ENCODE peak calls at places on chromosome 11, in five cellular contexts. Q, B, I, W and O are unnamed samples.

GRCh38 chr11:8207080-8208000 is 38.5 kb upstream of the RIC3 start:
- DNase-seq in Q (no peak), W (no peak), B (no peak), I (no peak), O (no peak)

GRCh38 chr11:69635804-69636511 is 5.0 kb upstream of the CCND1 start:
- DNase-seq in Q (no peak), W (no peak), I (no peak), B (no peak), O (no peak)

GRCh38 chr11:12259956-12260355 is 117.4 kb upstream of the PARVA start:
- DNase-seq in W (no peak), B (no peak), I (no peak), Q (no peak), O (no peak)

GRCh38 chr11:69537126-69537525 is 55.7 kb downstream of the LINC01488 start:
- DNase-seq in I (no peak), W (no peak), B (no peak), Q (no peak), O (no peak)

GRCh38 chr11:120060512-120060911 is 77.4 kb downstream of the TRIM29 start:
- DNase-seq in W (no peak), I (no peak), Q (no peak), B (no peak), O (no peak)

GRCh38 chr11:44243633-44244343 is 66.2 kb downstream of the ALX4 start:
- DNase-seq in Q (peak), W (peak), B (peak), I (no peak), O (peak)

GRCh38 chr11:13368041-13368446 is 90.5 kb downstream of the BMAL1 start:
- DNase-seq in W (no peak), I (no peak), Q (no peak), B (peak), O (no peak)

GRCh38 chr11:111944139-111944538 is 7.0 kb downstream of the DIXDC1 start:
- DNase-seq in B (peak), W (no peak), I (no peak), Q (peak), O (peak)

GRCh38 chr11:108886608-108887007 is 221.7 kb downstream of the DDX10 start:
- DNase-seq in Q (peak), B (no peak), I (no peak), W (no peak), O (no peak)

GRCh38 chr11:75118577-75118976 is 21.9 kb upstream of the OR2AT4 start:
- DNase-seq in W (no peak), B (no peak), Q (no peak), I (no peak), O (no peak)
- TF ChIP-seq REST in W (no peak), B (no peak), Q (no peak), I (no peak), O (no peak)

DNA sequence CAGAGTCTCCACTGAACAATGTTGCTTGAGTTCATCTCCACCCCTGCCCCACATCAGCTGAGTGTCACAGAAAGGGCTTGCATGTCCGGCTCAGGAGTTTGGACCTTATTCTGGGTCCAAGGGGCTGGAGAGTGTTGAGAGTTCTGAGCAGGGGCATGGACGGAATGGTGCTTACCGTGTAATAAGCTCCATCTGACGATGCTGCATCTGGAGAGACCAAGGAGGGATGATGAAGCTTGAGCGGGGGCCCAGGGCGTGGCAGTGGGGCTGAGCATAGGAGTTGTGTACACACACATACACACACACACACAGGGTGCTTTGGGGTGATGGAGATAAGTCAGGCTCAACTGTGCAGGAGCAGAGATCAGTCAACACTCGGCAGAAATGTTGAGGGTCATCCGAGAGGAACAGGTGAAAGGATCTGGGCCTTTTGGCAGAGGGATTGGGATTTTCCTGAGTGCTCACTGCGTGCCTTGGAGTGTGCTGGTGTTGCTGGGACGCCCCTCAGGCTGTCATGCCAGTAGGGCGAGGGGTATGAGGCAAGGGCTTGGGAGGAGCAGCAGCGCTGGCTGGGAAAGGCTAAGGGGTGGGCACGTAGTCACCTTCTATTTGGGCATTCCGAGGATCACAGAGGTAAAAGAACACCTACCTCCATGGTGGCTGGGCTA is 2.3 kb downstream of the USP35 start:
- DNase-seq in Q (no peak), I (no peak), W (peak), B (peak), O (no peak)
- TF ChIP-seq JUNB in Q (no peak), I (no peak), W (no peak), B (no peak), O (no peak)

DNA sequence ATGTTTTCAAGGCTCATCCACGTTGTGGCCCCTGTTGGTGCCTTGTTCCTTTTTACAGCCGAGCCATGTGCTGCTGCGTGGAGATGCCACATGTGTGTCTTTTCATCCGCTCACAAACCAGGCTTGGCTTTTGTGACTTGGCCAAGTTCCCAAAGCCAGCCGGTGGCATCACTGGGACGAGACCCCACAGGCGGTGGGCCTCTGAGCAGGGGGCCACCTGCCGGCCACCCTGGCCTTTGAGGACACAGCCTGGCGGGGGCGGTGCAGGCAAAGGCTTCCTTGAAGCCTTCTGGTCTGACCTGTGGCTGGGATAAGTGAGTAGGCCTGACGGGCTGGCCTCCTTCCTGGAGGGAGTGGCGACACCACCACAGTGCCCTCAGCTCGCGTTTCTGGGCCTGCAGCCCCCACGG is 10.6 kb downstream of the GRK2 start:
- DNase-seq in I (no peak), W (peak), Q (no peak), B (no peak), O (peak)
- TF ChIP-seq REST in I (no peak), W (no peak), Q (no peak), B (no peak), O (no peak)

GRCh38 chr11:57310630-57311086 is 14.1 kb downstream of the TNKS1BP1 start:
- DNase-seq in I (no peak), Q (no peak), B (peak), W (no peak), O (no peak)
- TF ChIP-seq JUNB in I (no peak), Q (no peak), B (no peak), W (no peak), O (no peak)

GRCh38 chr11:128367573-128367972 is 219.8 kb downstream of the ETS1 start:
- DNase-seq in W (no peak), I (peak), B (no peak), Q (no peak), O (no peak)
- TF ChIP-seq REST in W (no peak), I (no peak), B (no peak), Q (no peak), O (no peak)

GRCh38 chr11:68383976-68384501 is 71.6 kb downstream of the LRP5 start:
- DNase-seq in B (peak), I (no peak), Q (peak), W (peak), O (peak)
- TF ChIP-seq JUNB in B (no peak), I (no peak), Q (no peak), W (no peak), O (no peak)

DNA sequence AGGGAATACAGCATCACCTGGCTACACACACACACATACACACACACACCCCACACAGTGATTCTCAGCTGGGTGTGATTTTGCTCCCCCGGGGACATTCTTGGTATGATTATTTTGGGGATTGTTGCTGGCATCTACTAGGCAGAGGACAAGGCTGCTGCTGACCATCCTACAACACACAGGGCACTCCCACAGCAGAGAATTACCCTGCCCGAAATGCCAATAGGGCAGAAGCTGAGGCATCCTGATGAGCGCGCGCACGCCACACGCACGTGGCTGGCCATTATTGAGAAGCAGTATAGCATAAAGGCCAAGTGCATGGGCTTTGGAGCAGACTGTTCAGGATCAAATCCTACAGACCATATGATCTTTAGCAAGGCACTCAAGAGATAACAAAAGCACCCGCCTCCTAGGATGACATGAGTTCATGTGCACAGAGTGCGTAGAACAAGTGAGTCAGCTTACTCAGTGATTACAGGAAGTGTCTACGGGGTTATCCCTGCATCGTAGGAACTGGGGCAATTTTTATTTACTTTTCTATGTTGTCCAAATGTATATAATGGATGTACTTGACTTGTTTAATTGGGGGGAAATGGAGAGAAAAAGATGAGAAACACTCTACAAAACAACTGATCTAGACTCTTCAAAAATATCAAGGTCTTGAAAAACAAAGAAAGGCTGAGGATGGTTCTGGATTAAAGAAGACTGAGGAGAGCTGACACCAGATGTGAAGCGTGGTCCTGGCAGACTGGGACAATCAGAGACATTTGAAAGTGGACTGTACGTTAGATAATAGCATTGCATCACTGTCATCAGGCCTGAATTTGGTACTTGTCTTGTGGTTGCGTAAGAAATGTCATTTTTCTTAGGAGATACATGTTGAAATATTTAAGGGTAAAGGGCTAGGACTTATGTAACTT is 7.2 kb upstream of the EHD1 start:
- DNase-seq in B (peak), Q (peak), W (peak), I (no peak), O (no peak)
- TF ChIP-seq REST in B (no peak), Q (no peak), W (no peak), I (no peak), O (no peak)

DNA sequence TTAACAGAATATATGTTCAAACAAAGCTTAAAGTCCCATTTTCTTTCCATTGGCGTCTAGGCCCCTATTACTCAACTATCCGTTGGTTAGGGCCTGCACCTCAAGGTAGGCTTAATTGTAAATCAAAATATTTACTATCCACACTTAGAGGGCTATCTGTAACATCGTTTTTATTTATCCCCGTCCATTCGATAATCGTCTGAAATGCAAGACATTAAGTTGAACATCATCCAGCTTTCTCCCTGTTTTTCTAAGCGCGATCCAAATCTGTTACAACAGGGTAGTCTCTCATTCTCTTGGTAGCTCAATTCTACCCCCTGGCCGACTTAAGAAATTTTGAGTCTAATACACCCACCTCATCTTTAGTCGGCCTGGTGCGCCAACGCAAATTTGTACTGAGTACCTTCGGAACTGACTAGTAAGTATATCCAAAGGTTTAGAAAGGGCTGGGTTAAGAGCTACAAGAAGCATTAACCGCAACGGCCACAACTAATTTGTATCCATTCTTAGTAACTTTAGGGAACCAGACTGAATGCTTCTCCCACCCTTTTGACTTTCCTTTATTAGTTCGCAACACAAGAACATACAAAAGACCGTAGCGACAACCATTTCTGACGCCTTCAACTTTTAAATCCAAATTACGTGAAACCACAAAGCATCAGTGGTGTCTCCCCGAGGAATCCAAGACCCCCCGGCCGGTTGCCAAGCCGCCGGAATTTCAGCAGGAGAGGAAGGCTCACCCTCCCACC is 1.1 kb upstream of the ZNF143 start:
- DNase-seq in I (no peak), B (peak), W (peak), Q (peak), O (peak)
- TF ChIP-seq JUNB in I (no peak), B (no peak), W (no peak), Q (no peak), O (no peak)

DNA sequence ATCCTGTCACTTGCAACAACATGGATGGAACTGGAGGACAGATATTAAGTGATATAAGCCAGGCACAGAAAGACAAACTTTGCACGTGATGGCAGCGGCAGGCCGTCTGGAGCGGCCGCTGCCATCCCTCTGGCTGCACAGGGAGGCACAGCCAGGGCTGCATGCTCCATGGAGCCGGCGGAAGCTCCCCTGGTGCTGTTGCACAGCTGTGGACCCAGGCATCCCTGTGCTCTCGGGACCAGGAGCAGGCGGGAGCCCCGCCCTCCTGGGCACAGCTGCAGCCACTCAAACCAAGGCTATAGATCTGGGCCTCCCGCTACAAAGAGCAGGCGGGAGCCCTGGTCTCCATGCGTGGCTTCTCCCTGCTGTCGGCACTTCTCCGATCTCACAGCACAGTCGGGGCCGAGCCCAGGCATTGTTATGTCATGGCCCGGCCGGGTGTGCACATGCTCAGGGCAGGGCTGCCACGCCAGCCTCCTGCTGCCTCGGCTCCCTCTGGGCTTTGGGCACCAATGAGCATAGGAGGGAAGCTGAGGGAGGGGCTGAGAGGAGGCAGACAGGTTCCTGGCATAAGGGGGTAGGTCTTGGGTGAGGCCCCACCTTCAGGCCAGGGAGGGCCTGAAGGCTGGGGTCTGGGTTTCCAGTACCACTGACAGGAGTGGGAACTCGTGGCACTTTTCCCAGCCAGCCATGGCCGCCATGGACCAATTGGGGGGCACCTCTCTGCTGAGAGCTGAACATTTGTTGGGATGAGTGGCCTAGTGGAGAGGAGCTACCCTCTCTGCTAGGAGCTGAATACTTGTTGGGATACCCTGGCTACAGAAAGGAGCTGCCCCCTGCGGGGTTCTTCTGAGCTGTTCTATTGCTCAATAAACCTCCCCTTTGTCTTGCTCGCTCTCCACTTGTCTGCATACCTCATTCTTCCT is 16.7 kb downstream of the RRP8 start:
- DNase-seq in Q (no peak), I (no peak), W (no peak), B (no peak), O (no peak)
- TF ChIP-seq REST in Q (no peak), I (no peak), W (no peak), B (no peak), O (no peak)